ENCODE peak calls at places on chromosomes 4 and X, in six cellular contexts. One of them, this sample, is unnamed. For H3K4me1, the result is how much of the 10 kb centered on the place peaks cover.

GRCh38 chrX:13000311-13000811 is 25.5 kb downstream of the TMSB4X start:
- DNase-seq in NT2/D1: no peak
- DNase-seq in sigmoid colon: no peak
- DNase-seq in heart left ventricle: no peak
- DNase-seq in left ventricle myocardium inferior: no peak
- DNase-seq in IMR-90: no peak
- DNase-seq in this sample: no peak

GRCh38 chr4:148056879-148057278 is 325.0 kb downstream of the ARHGAP10 start:
- DNase-seq in IMR-90: peak
- DNase-seq in left ventricle myocardium inferior: peak
- DNase-seq in sigmoid colon: no peak
- DNase-seq in heart left ventricle: peak
- DNase-seq in NT2/D1: no peak
- DNase-seq in this sample: peak

GRCh38 chrX:103376118-103376978 is at the start of gene BEX3:
- DNase-seq in heart left ventricle: peak
- DNase-seq in sigmoid colon: peak
- DNase-seq in NT2/D1: peak
- DNase-seq in IMR-90: peak
- DNase-seq in left ventricle myocardium inferior: peak
- DNase-seq in this sample: peak

GRCh38 chrX:100615015-100615414 is 21.6 kb downstream of the TSPAN6 start:
- DNase-seq in IMR-90: peak
- DNase-seq in heart left ventricle: no peak
- DNase-seq in sigmoid colon: no peak
- DNase-seq in NT2/D1: peak
- DNase-seq in left ventricle myocardium inferior: no peak
- DNase-seq in this sample: peak

GRCh38 chrX:153460826-153461225 is 9.6 kb downstream of the HAUS7 start:
- DNase-seq in sigmoid colon: no peak
- DNase-seq in left ventricle myocardium inferior: no peak
- DNase-seq in heart left ventricle: peak
- DNase-seq in IMR-90: peak
- DNase-seq in NT2/D1: no peak
- DNase-seq in this sample: peak

GRCh38 chr4:186669159-186669720 is 54.4 kb downstream of the FAT1 start:
- DNase-seq in heart left ventricle: peak
- DNase-seq in IMR-90: peak
- DNase-seq in sigmoid colon: peak
- DNase-seq in left ventricle myocardium inferior: no peak
- DNase-seq in NT2/D1: no peak
- DNase-seq in this sample: no peak

GRCh38 chr4:165355900-165356300 is 22.9 kb upstream of the CPE start:
- DNase-seq in left ventricle myocardium inferior: no peak
- DNase-seq in heart left ventricle: no peak
- DNase-seq in IMR-90: peak
- DNase-seq in NT2/D1: peak
- DNase-seq in sigmoid colon: no peak
- DNase-seq in this sample: no peak

GRCh38 chr4:153113061-153113837 is 91.0 kb upstream of the TRIM2 start:
- DNase-seq in sigmoid colon: no peak
- DNase-seq in NT2/D1: no peak
- DNase-seq in heart left ventricle: no peak
- DNase-seq in left ventricle myocardium inferior: no peak
- DNase-seq in IMR-90: peak
- DNase-seq in this sample: no peak

GRCh38 chr4:24774452-24774851 is 20.9 kb upstream of the SOD3 start:
- DNase-seq in heart left ventricle: no peak
- DNase-seq in left ventricle myocardium inferior: no peak
- DNase-seq in sigmoid colon: no peak
- DNase-seq in IMR-90: peak
- DNase-seq in NT2/D1: no peak
- DNase-seq in this sample: no peak

GRCh38 chr4:86498560-86499166 is 95.5 kb upstream of the PTPN13 start:
- DNase-seq in left ventricle myocardium inferior: no peak
- DNase-seq in IMR-90: peak
- DNase-seq in NT2/D1: no peak
- DNase-seq in heart left ventricle: no peak
- DNase-seq in sigmoid colon: no peak
- DNase-seq in this sample: no peak

GRCh38 chrX:130173190-130173895 is 1.6 kb downstream of the RAB33A start:
- DNase-seq in heart left ventricle: peak
- DNase-seq in sigmoid colon: peak
- DNase-seq in left ventricle myocardium inferior: peak
- DNase-seq in NT2/D1: no peak
- DNase-seq in IMR-90: peak
- DNase-seq in this sample: peak

GRCh38 chr4:6955261-6955911 is 45.8 kb downstream of the TBC1D14 start:
- DNase-seq in sigmoid colon: no peak
- DNase-seq in NT2/D1: no peak
- DNase-seq in IMR-90: no peak
- DNase-seq in left ventricle myocardium inferior: no peak
- DNase-seq in heart left ventricle: no peak
- DNase-seq in this sample: no peak

GRCh38 chr4:185640809-185641675 is 105.7 kb upstream of the PDLIM3 start:
- DNase-seq in left ventricle myocardium inferior: no peak
- DNase-seq in heart left ventricle: no peak
- DNase-seq in IMR-90: peak
- DNase-seq in NT2/D1: peak
- DNase-seq in sigmoid colon: no peak
- DNase-seq in this sample: no peak

GRCh38 chr4:8907596-8908205 is 36.1 kb upstream of the HMX1 start:
- DNase-seq in NT2/D1: no peak
- DNase-seq in heart left ventricle: no peak
- DNase-seq in sigmoid colon: peak
- DNase-seq in left ventricle myocardium inferior: no peak
- DNase-seq in IMR-90: no peak
- DNase-seq in this sample: no peak

GRCh38 chr4:154529737-154530136 is 20.5 kb downstream of the PLRG1 start:
- DNase-seq in IMR-90: no peak
- DNase-seq in left ventricle myocardium inferior: no peak
- DNase-seq in NT2/D1: no peak
- DNase-seq in heart left ventricle: no peak
- DNase-seq in sigmoid colon: no peak
- DNase-seq in this sample: no peak

GRCh38 chr4:87108142-87108546 is 112.3 kb downstream of the KLHL8 start:
- DNase-seq in IMR-90: peak
- DNase-seq in sigmoid colon: peak
- DNase-seq in heart left ventricle: peak
- DNase-seq in left ventricle myocardium inferior: no peak
- DNase-seq in NT2/D1: no peak
- DNase-seq in this sample: peak

GRCh38 chr4:38050560-38051350 is 90.6 kb downstream of the PTTG2 start:
- DNase-seq in heart left ventricle: no peak
- DNase-seq in sigmoid colon: no peak
- DNase-seq in IMR-90: peak
- DNase-seq in NT2/D1: no peak
- DNase-seq in left ventricle myocardium inferior: no peak
- DNase-seq in this sample: no peak

GRCh38 chr4:99885063-99885664 is 9.1 kb downstream of the LAMTOR3 start:
- DNase-seq in left ventricle myocardium inferior: no peak
- DNase-seq in heart left ventricle: no peak
- DNase-seq in IMR-90: peak
- DNase-seq in sigmoid colon: no peak
- DNase-seq in NT2/D1: no peak
- DNase-seq in this sample: no peak

GRCh38 chr4:106773106-106773905 is 262.8 kb downstream of the DKK2 start:
- DNase-seq in left ventricle myocardium inferior: no peak
- DNase-seq in IMR-90: no peak
- DNase-seq in NT2/D1: no peak
- DNase-seq in sigmoid colon: no peak
- DNase-seq in heart left ventricle: no peak
- DNase-seq in this sample: no peak

GRCh38 chr4:76246025-76246424 is 5.5 kb upstream of the FAM47E start:
- DNase-seq in NT2/D1: no peak
- DNase-seq in IMR-90: no peak
- DNase-seq in sigmoid colon: no peak
- DNase-seq in heart left ventricle: no peak
- DNase-seq in left ventricle myocardium inferior: no peak
- DNase-seq in this sample: no peak

GRCh38 chr4:176001171-176002006 is 64.3 kb upstream of the WDR17 start:
- DNase-seq in IMR-90: peak
- DNase-seq in left ventricle myocardium inferior: no peak
- DNase-seq in NT2/D1: peak
- DNase-seq in sigmoid colon: peak
- DNase-seq in heart left ventricle: no peak
- DNase-seq in this sample: peak

DNA sequence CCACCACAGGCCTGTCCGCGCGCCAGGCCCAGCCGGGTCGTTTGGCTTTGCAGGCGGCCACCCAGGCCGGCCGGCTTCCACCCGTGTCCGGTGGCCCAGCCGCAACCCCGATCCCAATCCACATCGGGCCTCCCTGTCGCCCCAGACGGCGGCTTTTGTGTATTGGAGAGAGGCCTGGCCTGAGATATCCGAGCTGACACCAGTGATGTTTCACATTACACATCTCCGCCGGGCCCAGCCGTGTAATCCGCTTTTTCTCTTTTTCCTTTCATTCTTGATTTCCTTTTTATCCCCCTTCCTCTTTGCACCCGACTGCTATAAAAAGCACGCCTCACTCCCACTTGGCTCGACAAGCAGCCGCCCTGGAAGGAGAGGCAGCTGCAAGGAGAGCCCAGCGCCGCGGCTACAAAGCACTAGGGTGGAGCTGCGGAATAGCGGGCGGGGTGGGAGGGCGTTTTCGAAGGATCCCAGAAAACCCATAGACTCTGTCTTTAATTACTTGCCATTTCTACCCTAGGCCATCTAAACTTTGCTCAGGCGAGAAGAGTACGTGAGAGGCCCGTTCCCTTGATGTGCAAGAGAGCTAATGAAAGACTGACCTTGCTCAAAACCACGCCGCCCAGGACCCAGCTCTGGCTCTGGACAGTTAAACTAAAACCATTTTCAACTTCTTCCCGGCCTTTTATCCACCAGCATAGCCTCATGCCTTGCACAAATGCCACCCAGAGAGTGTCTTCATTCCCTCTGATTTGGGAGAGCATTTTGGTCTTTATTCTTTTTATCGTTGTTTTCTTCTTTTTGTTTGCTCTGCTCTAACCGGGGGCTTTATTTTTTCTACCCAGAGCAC is 3.3 kb downstream of the PITX2 start:
- DNase-seq in left ventricle myocardium inferior: no peak
- DNase-seq in NT2/D1: no peak
- DNase-seq in heart left ventricle: no peak
- DNase-seq in sigmoid colon: no peak
- DNase-seq in IMR-90: no peak
- DNase-seq in this sample: no peak
- H3K4me3 ChIP-seq in left ventricle myocardium inferior: peak
- H3K4me3 ChIP-seq in NT2/D1: no peak
- H3K4me3 ChIP-seq in heart left ventricle: no peak
- H3K4me3 ChIP-seq in sigmoid colon: no peak
- H3K4me3 ChIP-seq in IMR-90: no peak
- H3K4me3 ChIP-seq in this sample: no peak

GRCh38 chr4:102732678-102733445 is 27.9 kb downstream of the MANBA start:
- DNase-seq in IMR-90: no peak
- DNase-seq in left ventricle myocardium inferior: no peak
- DNase-seq in heart left ventricle: no peak
- DNase-seq in NT2/D1: no peak
- DNase-seq in sigmoid colon: no peak
- DNase-seq in this sample: no peak
- H3K4me1 ChIP-seq in IMR-90: under half
- H3K4me1 ChIP-seq in left ventricle myocardium inferior: under half
- H3K4me1 ChIP-seq in heart left ventricle: under half
- H3K4me1 ChIP-seq in NT2/D1: under half
- H3K4me1 ChIP-seq in sigmoid colon: under half
- H3K4me1 ChIP-seq in this sample: under half

GRCh38 chrX:133921764-133922389 is 63.5 kb downstream of the GPC3 start:
- DNase-seq in sigmoid colon: no peak
- DNase-seq in NT2/D1: peak
- DNase-seq in IMR-90: peak
- DNase-seq in heart left ventricle: peak
- DNase-seq in left ventricle myocardium inferior: peak
- DNase-seq in this sample: no peak
- H3K4me3 ChIP-seq in sigmoid colon: no peak
- H3K4me3 ChIP-seq in NT2/D1: no peak
- H3K4me3 ChIP-seq in IMR-90: no peak
- H3K4me3 ChIP-seq in heart left ventricle: no peak
- H3K4me3 ChIP-seq in left ventricle myocardium inferior: no peak
- H3K4me3 ChIP-seq in this sample: no peak

DNA sequence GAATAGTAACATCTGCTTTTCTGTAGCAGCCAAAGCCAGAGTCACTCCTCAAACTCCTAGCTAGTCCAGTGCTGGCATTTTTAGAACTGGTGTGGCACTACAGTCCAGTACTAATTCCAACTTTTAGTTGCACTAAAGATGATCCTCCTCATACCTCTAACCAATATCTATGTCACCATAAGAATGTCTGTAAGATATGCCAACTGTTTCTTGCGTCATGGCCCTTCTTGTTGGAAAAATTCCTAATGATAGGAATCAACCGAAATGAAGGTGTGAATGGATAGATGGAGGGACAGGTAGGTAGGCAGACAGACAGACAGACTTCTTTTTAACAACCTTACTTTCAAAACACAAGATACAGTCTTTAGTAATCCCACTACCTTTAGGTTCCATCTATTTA is 74.6 kb upstream of the PRSS48 start:
- DNase-seq in IMR-90: no peak
- DNase-seq in left ventricle myocardium inferior: no peak
- DNase-seq in NT2/D1: no peak
- DNase-seq in sigmoid colon: no peak
- DNase-seq in heart left ventricle: no peak
- DNase-seq in this sample: no peak
- H3K4me1 ChIP-seq in IMR-90: under half
- H3K4me1 ChIP-seq in left ventricle myocardium inferior: half or more
- H3K4me1 ChIP-seq in NT2/D1: under half
- H3K4me1 ChIP-seq in sigmoid colon: half or more
- H3K4me1 ChIP-seq in heart left ventricle: half or more
- H3K4me1 ChIP-seq in this sample: under half

DNA sequence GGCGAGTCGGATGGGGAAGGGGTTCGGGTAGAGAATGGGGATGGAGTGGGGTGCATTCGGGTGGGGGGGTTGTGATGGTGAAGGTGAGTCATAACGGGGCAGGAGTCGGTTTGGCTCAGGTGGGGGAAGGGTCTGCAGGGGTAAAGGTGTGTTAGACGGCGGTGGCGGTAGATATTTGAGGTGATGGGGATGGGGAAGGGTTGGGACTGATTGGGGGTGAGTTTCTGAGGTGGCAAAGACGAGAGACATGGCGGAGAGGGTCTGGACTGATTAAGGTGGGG is 738 bp downstream of the SYP start:
- DNase-seq in heart left ventricle: no peak
- DNase-seq in left ventricle myocardium inferior: no peak
- DNase-seq in NT2/D1: no peak
- DNase-seq in IMR-90: no peak
- DNase-seq in sigmoid colon: no peak
- DNase-seq in this sample: no peak
- H3K4me3 ChIP-seq in heart left ventricle: no peak
- H3K4me3 ChIP-seq in left ventricle myocardium inferior: no peak
- H3K4me3 ChIP-seq in NT2/D1: peak
- H3K4me3 ChIP-seq in IMR-90: no peak
- H3K4me3 ChIP-seq in sigmoid colon: peak
- H3K4me3 ChIP-seq in this sample: no peak

DNA sequence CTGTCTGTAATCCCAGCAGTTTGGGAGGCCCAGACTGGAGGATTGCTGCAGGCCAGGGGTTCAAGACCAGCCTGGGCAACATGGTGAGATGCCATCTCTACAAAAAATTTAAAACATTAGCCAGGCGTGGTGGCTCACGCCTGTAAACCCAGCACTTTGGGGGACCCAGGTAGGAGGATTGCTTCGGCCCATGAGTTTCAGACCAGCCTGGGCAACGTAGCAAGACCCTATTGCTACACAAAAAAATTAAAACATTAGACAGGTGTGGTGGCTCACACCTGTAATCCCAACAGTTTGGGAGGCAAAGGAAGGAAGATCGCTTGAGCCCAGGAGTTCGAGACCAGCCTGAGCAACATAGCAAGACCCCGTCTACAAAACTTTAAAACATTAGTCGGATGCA is 1.3 kb downstream of the DHRSX start:
- DNase-seq in heart left ventricle: no peak
- DNase-seq in left ventricle myocardium inferior: no peak
- DNase-seq in NT2/D1: no peak
- DNase-seq in IMR-90: no peak
- DNase-seq in sigmoid colon: no peak
- DNase-seq in this sample: no peak
- H3K4me1 ChIP-seq in heart left ventricle: under half
- H3K4me1 ChIP-seq in left ventricle myocardium inferior: half or more
- H3K4me1 ChIP-seq in NT2/D1: under half
- H3K4me1 ChIP-seq in IMR-90: under half
- H3K4me1 ChIP-seq in sigmoid colon: under half
- H3K4me1 ChIP-seq in this sample: under half